ENCODE peak calls at places on chromosomes 1 and 21, in ten cellular contexts. Q is aorta; W is fibroblast of lung; U is A673; J is stomach; I is mammary epithelial cell; V is CD8-positive, alpha-beta memory T cell; G is colonic mucosa; O is esophagus squamous epithelium; K is GM23248. T is an unnamed sample. For H3K27me3, the result is how much of the 10 kb centered on the place peaks cover.

GRCh38 chr1:64941466-64942117 is 24.8 kb downstream of the JAK1 start:
- DNase-seq in J (no peak), O (no peak), U (no peak), Q (no peak), K (no peak), G (no peak), V (no peak), W (no peak), I (no peak), T (no peak)

GRCh38 chr1:218933526-218933925 is 240.2 kb upstream of the LYPLAL1 start:
- DNase-seq in W (peak), V (no peak), I (peak), G (no peak), Q (no peak), O (no peak), U (no peak), K (peak), J (no peak), T (no peak)

GRCh38 chr1:37890378-37891014 is 31.1 kb upstream of the MTF1 start:
- DNase-seq in Q (no peak), V (no peak), U (peak), J (no peak), O (no peak), K (peak), G (peak), I (peak), W (peak), T (peak)

GRCh38 chr1:214500349-214501055 is 50.9 kb downstream of the PTPN14 start:
- DNase-seq in O (no peak), V (no peak), K (peak), G (no peak), U (peak), Q (no peak), W (peak), J (no peak), I (no peak), T (no peak)

GRCh38 chr1:205263580-205264190 is 35.9 kb downstream of the TMCC2 start:
- DNase-seq in K (peak), J (no peak), I (peak), O (no peak), G (no peak), U (no peak), W (peak), Q (no peak), V (no peak), T (peak)

GRCh38 chr1:75449998-75450397 is 160.9 kb downstream of the SLC44A5 start:
- DNase-seq in V (no peak), Q (no peak), U (no peak), I (no peak), J (no peak), K (no peak), W (peak), O (no peak), G (no peak), T (no peak)

GRCh38 chr1:173224887-173225280 is 17.8 kb upstream of the TNFSF4 start:
- DNase-seq in J (no peak), Q (no peak), W (no peak), U (no peak), G (no peak), I (no peak), O (no peak), V (no peak), K (no peak), T (no peak)

GRCh38 chr1:61230523-61230922 is 148.2 kb downstream of the NFIA start:
- DNase-seq in G (peak), K (no peak), U (no peak), I (no peak), J (no peak), Q (no peak), V (no peak), W (no peak), O (no peak), T (no peak)

GRCh38 chr21:32316363-32317215 is 17.9 kb downstream of the MRAP start:
- DNase-seq in U (no peak), W (no peak), I (no peak), V (no peak), O (no peak), K (no peak), G (no peak), Q (no peak), J (no peak), T (no peak)

GRCh38 chr21:36425286-36425685 is 40.1 kb downstream of the CHAF1B start:
- DNase-seq in V (no peak), G (no peak), J (no peak), U (no peak), K (peak), Q (peak), I (no peak), O (no peak), W (peak), T (peak)

GRCh38 chr1:201456499-201457309 is 12.3 kb downstream of the PHLDA3 start:
- DNase-seq in W (peak), V (no peak), I (peak), O (no peak), J (no peak), U (peak), K (peak), G (peak), Q (peak), T (peak)

GRCh38 chr1:245682638-245683376 is 528.0 kb downstream of the KIF26B start:
- DNase-seq in G (no peak), W (no peak), K (peak), J (peak), O (no peak), V (no peak), I (no peak), Q (no peak), U (no peak), T (no peak)

GRCh38 chr1:55673416-55673815 is 458.3 kb upstream of the USP24 start:
- DNase-seq in G (no peak), V (no peak), Q (no peak), O (no peak), W (no peak), K (no peak), I (no peak), U (no peak), J (no peak), T (no peak)

GRCh38 chr1:2344744-2345296 is 46.5 kb downstream of the MORN1 start:
- DNase-seq in W (no peak), Q (peak), U (no peak), G (no peak), V (no peak), K (no peak), J (no peak), I (no peak), O (no peak), T (no peak)

GRCh38 chr1:207398986-207399385 is 55.1 kb upstream of the CR2 start:
- DNase-seq in G (no peak), V (no peak), Q (no peak), W (no peak), O (no peak), U (no peak), I (no peak), K (no peak), J (no peak), T (no peak)

GRCh38 chr1:28756846-28757245 is 20.1 kb downstream of the YTHDF2 start:
- DNase-seq in J (no peak), I (no peak), Q (no peak), G (no peak), V (no peak), W (no peak), U (no peak), O (no peak), K (no peak), T (no peak)

GRCh38 chr1:186152227-186152944 is 222.7 kb downstream of the TPR start:
- DNase-seq in I (peak), W (peak), Q (no peak), G (no peak), O (no peak), J (no peak), K (peak), V (no peak), U (peak), T (peak)

GRCh38 chr1:182718311-182718710 is 33.9 kb upstream of the RGS8 start:
- DNase-seq in O (no peak), J (no peak), G (no peak), K (no peak), W (no peak), V (no peak), Q (no peak), I (no peak), U (no peak), T (no peak)

GRCh38 chr1:206952182-206952581 is 5.9 kb upstream of the PIGR start:
- DNase-seq in V (no peak), I (peak), Q (no peak), K (no peak), J (peak), W (peak), G (no peak), U (no peak), O (no peak), T (no peak)

GRCh38 chr1:111612006-111612405 is 7.6 kb upstream of the RAP1A start:
- DNase-seq in I (no peak), U (no peak), Q (no peak), G (no peak), W (no peak), O (no peak), V (no peak), K (no peak), J (no peak), T (no peak)

GRCh38 chr1:227437495-227438008 is 119.3 kb upstream of the CDC42BPA start:
- DNase-seq in K (peak), U (peak), I (peak), O (no peak), G (no peak), V (no peak), Q (no peak), W (peak), J (no peak), T (peak)

GRCh38 chr1:206905295-206906164 is 8.3 kb downstream of the IL24 start:
- DNase-seq in I (peak), V (no peak), J (no peak), G (no peak), Q (no peak), O (no peak), K (peak), W (peak), U (peak), T (peak)

GRCh38 chr1:89125571-89126233 is at the start of gene GBP2:
- DNase-seq in U (peak), W (peak), K (peak), G (peak), O (no peak), Q (no peak), I (peak), V (no peak), J (no peak), T (peak)

GRCh38 chr1:19957779-19958178 is 21.6 kb downstream of the PLA2G2A start:
- DNase-seq in V (no peak), I (no peak), Q (no peak), U (no peak), G (no peak), J (no peak), O (no peak), K (peak), W (no peak), T (no peak)

GRCh38 chr1:206022766-206023165 is 929 bp downstream of the CTSE start:
- DNase-seq in V (no peak), K (no peak), J (peak), G (no peak), I (no peak), Q (no peak), U (no peak), W (no peak), O (no peak), T (no peak)

GRCh38 chr1:172818841-172819527 is 160.1 kb downstream of the FASLG start:
- DNase-seq in U (no peak), O (peak), K (no peak), I (no peak), V (peak), G (no peak), J (no peak), Q (no peak), W (peak), T (no peak)

GRCh38 chr1:49364676-49365075 is 588.0 kb upstream of the BEND5 start:
- DNase-seq in Q (no peak), I (peak), O (no peak), V (no peak), J (no peak), W (peak), K (no peak), G (no peak), U (peak), T (no peak)

GRCh38 chr1:218557731-218558130 is 212.6 kb downstream of the TGFB2 start:
- DNase-seq in G (no peak), O (no peak), J (no peak), U (peak), I (peak), Q (no peak), W (peak), V (no peak), K (no peak), T (peak)

GRCh38 chr1:14778882-14779594 is 180.6 kb downstream of the KAZN start:
- DNase-seq in O (no peak), K (peak), U (peak), Q (no peak), V (no peak), I (no peak), W (no peak), J (peak), G (peak), T (peak)

GRCh38 chr1:201183209-201183608 is 7.4 kb upstream of the IGFN1 start:
- DNase-seq in J (no peak), O (no peak), G (no peak), U (no peak), I (peak), Q (no peak), W (no peak), V (no peak), K (no peak), T (no peak)

DNA sequence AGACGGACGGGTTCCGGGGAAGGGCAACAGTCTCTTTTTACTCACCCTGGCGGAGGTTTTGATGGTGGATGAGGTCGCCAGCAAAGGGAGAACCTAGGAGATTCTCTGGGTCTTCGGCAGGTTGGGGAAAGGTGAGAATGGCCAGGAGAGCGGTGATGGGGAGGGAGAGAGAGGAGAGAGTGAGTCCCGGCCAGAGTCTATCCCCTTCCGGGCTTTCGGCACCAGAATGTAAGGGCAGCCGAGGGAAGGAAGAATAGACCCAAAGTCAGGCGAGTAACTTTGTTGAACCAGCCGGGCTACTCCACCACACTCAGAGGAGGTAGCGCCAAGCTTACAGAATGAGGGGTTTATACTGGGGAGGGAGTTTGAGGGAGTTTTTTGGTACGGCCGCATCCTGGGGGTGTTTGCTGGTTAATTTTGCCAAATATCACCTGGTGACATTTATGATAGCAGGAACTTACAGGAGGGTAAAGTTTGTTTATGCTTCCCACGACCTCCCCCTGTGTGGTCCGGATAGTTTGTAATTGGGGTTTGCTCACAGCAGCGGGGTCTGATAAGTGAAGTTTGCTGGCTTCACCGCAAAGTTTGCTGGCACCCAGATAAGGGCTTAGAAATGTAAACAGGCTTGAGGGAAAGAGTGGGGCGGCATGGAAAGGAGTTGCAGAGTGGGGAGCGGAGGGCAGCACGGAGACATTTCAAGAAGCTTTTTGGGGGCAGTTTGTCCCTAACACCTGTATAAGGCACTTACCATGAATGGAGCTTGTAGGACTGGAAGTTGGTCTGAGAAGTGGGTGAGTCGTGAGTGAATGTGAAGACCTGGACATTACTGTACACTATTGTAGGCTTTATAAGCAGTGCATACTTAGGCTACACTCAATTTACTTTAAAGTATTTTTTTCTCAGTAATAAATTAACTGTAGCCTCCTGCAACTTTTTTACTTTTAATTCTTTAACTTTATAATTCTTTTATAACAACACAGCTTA is 141.3 kb upstream of the ETV3 start:
- DNase-seq in I (no peak), W (no peak), G (no peak), J (peak), Q (no peak), O (no peak), K (no peak), U (no peak), V (no peak), T (no peak)
- H3K27me3 ChIP-seq in I (under half), W (under half), G (under half), J (under half), Q (under half), O (under half), K (under half), U (half or more), V (under half), T (under half)

GRCh38 chr21:45354970-45355369 is 50.0 kb upstream of the COL18A1 start:
- DNase-seq in Q (no peak), U (no peak), G (no peak), I (no peak), K (no peak), W (no peak), O (no peak), V (no peak), J (no peak), T (no peak)
- H3K27ac ChIP-seq in Q (no peak), U (no peak), G (no peak), I (no peak), K (no peak), W (no peak), O (no peak), V (no peak), J (no peak), T (no peak)

GRCh38 chr1:167456926-167457325 is 61.4 kb downstream of the CD247 start:
- DNase-seq in V (no peak), J (no peak), G (no peak), W (no peak), O (no peak), I (no peak), U (no peak), K (no peak), Q (no peak), T (no peak)
- H3K27me3 ChIP-seq in V (under half), J (under half), G (under half), W (under half), O (under half), I (under half), U (under half), K (under half), Q (under half), T (under half)

GRCh38 chr1:212752256-212752933 is 39.2 kb downstream of the NSL1 start:
- DNase-seq in O (no peak), I (no peak), K (peak), G (no peak), U (no peak), J (no peak), Q (no peak), V (no peak), W (peak), T (no peak)

GRCh38 chr1:212754193-212754592 is 37.4 kb downstream of the NSL1 start:
- DNase-seq in V (no peak), Q (no peak), U (no peak), O (no peak), J (no peak), K (no peak), W (no peak), G (no peak), I (no peak), T (no peak)

GRCh38 chr1:212753766-212754165 is 37.8 kb downstream of the NSL1 start:
- DNase-seq in Q (no peak), O (no peak), K (no peak), W (no peak), I (no peak), V (no peak), U (no peak), G (no peak), J (no peak), T (no peak)

GRCh38 chr1:212754715-212755114 is 36.9 kb downstream of the NSL1 start:
- DNase-seq in Q (no peak), W (no peak), O (no peak), V (no peak), U (no peak), I (no peak), G (no peak), K (no peak), J (no peak), T (no peak)

GRCh38 chr1:212752934-212753497 is 38.6 kb downstream of the NSL1 start:
- DNase-seq in O (no peak), G (no peak), W (peak), Q (no peak), J (no peak), K (peak), V (no peak), I (no peak), U (peak), T (no peak)
- H3K27ac ChIP-seq in O (peak), G (no peak), W (peak), Q (no peak), J (peak), K (peak), V (no peak), I (no peak), U (no peak), T (no peak)

GRCh38 chr21:42068592-42068991 is 2.5 kb upstream of the UMODL1 start:
- DNase-seq in K (no peak), Q (peak), W (no peak), I (no peak), O (no peak), U (no peak), G (no peak), J (no peak), V (no peak), T (no peak)

GRCh38 chr21:42067531-42068255 is 3.4 kb upstream of the UMODL1 start:
- DNase-seq in G (no peak), I (no peak), J (no peak), K (no peak), U (no peak), V (no peak), Q (peak), W (no peak), O (no peak), T (no peak)

GRCh38 chr21:42071146-42071737 is at the start of gene UMODL1:
- DNase-seq in K (no peak), Q (peak), I (no peak), W (no peak), G (no peak), O (no peak), U (no peak), J (no peak), V (no peak), T (no peak)

GRCh38 chr21:42068256-42068545 is 2.9 kb upstream of the UMODL1 start:
- DNase-seq in Q (no peak), V (no peak), W (no peak), K (no peak), I (no peak), U (no peak), G (no peak), O (no peak), J (no peak), T (no peak)

DNA sequence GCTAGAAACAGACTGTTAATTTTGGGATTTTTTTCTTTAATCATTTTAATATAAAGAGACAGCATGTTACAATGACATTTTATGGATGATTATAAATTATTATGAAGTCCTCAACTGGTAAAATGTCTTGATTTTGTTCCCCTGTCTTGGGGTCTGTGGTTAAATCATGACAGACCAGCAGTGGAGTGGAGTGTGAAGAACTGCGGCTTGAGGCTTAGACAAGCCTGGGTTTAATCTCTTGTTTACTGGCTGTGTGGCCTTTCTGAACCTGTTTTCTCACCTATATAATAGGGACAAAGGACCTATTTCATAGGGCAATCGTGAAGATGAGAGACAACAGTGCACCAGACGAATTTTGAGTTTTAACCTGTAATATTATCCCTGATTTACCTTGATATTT is 1.8 kb upstream of the UMODL1 start:
- DNase-seq in U (no peak), O (no peak), G (no peak), Q (no peak), V (no peak), I (no peak), K (no peak), J (no peak), W (no peak), T (no peak)
- H3K27me3 ChIP-seq in U (under half), O (under half), G (under half), Q (under half), V (under half), I (under half), K (under half), J (under half), W (under half), T (under half)